ENCODE peak calls at places on chromosomes 11 and 22, in nine cellular contexts. N, Q, C, M, O, J, D, Z and I are unnamed samples.

GRCh38 chr11:86524603-86525352 is 147.6 kb downstream of the ME3 start:
- DNase-seq in M (peak; percentile 78), D (no peak), C (no peak), O (no peak), N (no peak), Q (no peak), Z (no peak), J (no peak), I (no peak)

GRCh38 chr22:18968011-18968749 is 32.1 kb upstream of the PRODH start:
- DNase-seq in Q (no peak), M (peak; percentile 37), Z (no peak), N (no peak), O (peak; percentile 63), J (no peak), C (peak; percentile 35), D (no peak), I (no peak)

GRCh38 chr22:37377927-37378326 is 49.4 kb downstream of the ELFN2 start:
- DNase-seq in Z (no peak), Q (no peak), J (no peak), D (no peak), N (no peak), C (no peak), M (no peak), O (no peak), I (no peak)

GRCh38 chr11:10379022-10379421 is 74.1 kb downstream of the ADM start:
- DNase-seq in C (no peak), D (no peak), M (peak; percentile 52), Q (no peak), J (no peak), N (no peak), O (peak; percentile 21), Z (no peak), I (no peak)

GRCh38 chr22:22818861-22819855 is 68.5 kb upstream of the IGLL5 start:
- DNase-seq in O (no peak), D (no peak), C (no peak), J (no peak), Z (peak; percentile 16), M (no peak), Q (no peak), N (no peak), I (no peak)

GRCh38 chr11:62545437-62546243 is 966 bp downstream of the AHNAK start:
- DNase-seq in Q (no peak), Z (no peak), J (peak; percentile 33), M (peak; percentile 95), C (peak; percentile 81), N (peak; percentile 63), O (no peak), D (peak; percentile 52), I (peak; percentile 64)

GRCh38 chr22:38900677-38901076 is 28.7 kb upstream of the CBX6 start:
- DNase-seq in Q (no peak), M (no peak), C (no peak), O (no peak), Z (no peak), J (no peak), N (no peak), D (no peak), I (no peak)

GRCh38 chr11:117930668-117931330 is 1.6 kb upstream of the TMPRSS13 start:
- DNase-seq in Q (no peak), Z (no peak), J (no peak), D (no peak), O (no peak), C (peak; percentile 21), M (no peak), N (no peak), I (no peak)

GRCh38 chr22:26318975-26319374 is 110.1 kb upstream of the ASPHD2 start:
- DNase-seq in O (no peak), M (no peak), N (no peak), Z (no peak), D (no peak), Q (no peak), C (no peak), J (no peak), I (no peak)